ENCODE peak calls at places on chromosome 7, in seven cellular contexts. M is ACHN, U is NCI-H1092 treated with DMSO at 0.1 percent for 48 hours, W is mammary epithelial cell, R is hypothalamus, T is transverse colon, H is HCEC 1CT. I is an unnamed sample.

GRCh38 chr7:128997161-128997560 is 57.8 kb downstream of the TNPO3 start:
- DNase-seq in H (no peak), M (no peak), W (peak), T (no peak), U (no peak), R (no peak), I (no peak)

GRCh38 chr7:26612742-26613141 is 251.6 kb downstream of the SKAP2 start:
- DNase-seq in T (no peak), U (no peak), H (no peak), R (no peak), W (no peak), M (peak), I (no peak)

GRCh38 chr7:9778367-9778766 is 1195.3 kb upstream of the PHF14 start:
- DNase-seq in U (no peak), W (no peak), M (no peak), T (no peak), R (no peak), H (no peak), I (no peak)

GRCh38 chr7:156140447-156140846 is 328.2 kb upstream of the SHH start:
- DNase-seq in T (no peak), U (no peak), R (no peak), H (no peak), M (no peak), W (no peak), I (peak)

GRCh38 chr7:107090452-107090851 is 45.9 kb downstream of the PRKAR2B start:
- DNase-seq in M (no peak), W (no peak), H (no peak), T (no peak), U (no peak), R (no peak), I (no peak)

GRCh38 chr7:43249808-43250145 is 137.3 kb downstream of the HECW1 start:
- DNase-seq in T (no peak), U (no peak), W (no peak), M (no peak), H (no peak), R (no peak), I (no peak)

GRCh38 chr7:107147464-107148214 is 21.2 kb upstream of the HBP1 start:
- DNase-seq in U (peak), W (peak), M (peak), R (no peak), H (peak), T (no peak), I (no peak)

GRCh38 chr7:69775231-69775771 is 177.0 kb downstream of the AUTS2 start:
- DNase-seq in M (no peak), R (no peak), H (no peak), W (no peak), U (no peak), T (no peak), I (no peak)